ENCODE peak calls at places on chromosomes 5 and 9, in eight cellular contexts. One of them, this sample, is unnamed.
A peak's percentile ranks its signal among the peaks of the same experiment; 100 is the strongest.

GRCh38 chr5:140549237-140550144 is 2.0 kb downstream of the EIF4EBP3 start:
- DNase-seq in trophoblast cell: no peak
- DNase-seq in left kidney: peak; percentile 23
- DNase-seq in pancreas: no peak
- DNase-seq in frontal cortex: peak; percentile 25
- DNase-seq in heart right ventricle: peak; percentile 74
- DNase-seq in HTR-8/SVneo: no peak
- DNase-seq in AG10803: peak; percentile 38
- DNase-seq in this sample: peak; percentile 44

GRCh38 chr9:101479337-101480045 is 43.9 kb upstream of the ALDOB start:
- DNase-seq in frontal cortex: no peak
- DNase-seq in left kidney: peak; percentile 20
- DNase-seq in heart right ventricle: no peak
- DNase-seq in pancreas: no peak
- DNase-seq in AG10803: no peak
- DNase-seq in trophoblast cell: no peak
- DNase-seq in HTR-8/SVneo: no peak
- DNase-seq in this sample: no peak

GRCh38 chr9:110048473-110048975 is 159.4 kb downstream of the C9orf152 start:
- DNase-seq in HTR-8/SVneo: peak; percentile 79
- DNase-seq in trophoblast cell: peak; percentile 78
- DNase-seq in AG10803: peak; percentile 78
- DNase-seq in heart right ventricle: peak; percentile 86
- DNase-seq in pancreas: peak; percentile 74
- DNase-seq in left kidney: peak; percentile 87
- DNase-seq in frontal cortex: peak; percentile 80
- DNase-seq in this sample: peak; percentile 71

GRCh38 chr9:93820667-93821306 is 134.4 kb downstream of the BARX1 start:
- DNase-seq in frontal cortex: no peak
- DNase-seq in left kidney: no peak
- DNase-seq in heart right ventricle: no peak
- DNase-seq in AG10803: no peak
- DNase-seq in pancreas: no peak
- DNase-seq in HTR-8/SVneo: peak; percentile 29
- DNase-seq in trophoblast cell: no peak
- DNase-seq in this sample: no peak

GRCh38 chr5:56837956-56838355 is 22.6 kb downstream of the MAP3K1 start:
- DNase-seq in left kidney: no peak
- DNase-seq in pancreas: no peak
- DNase-seq in trophoblast cell: no peak
- DNase-seq in HTR-8/SVneo: no peak
- DNase-seq in AG10803: no peak
- DNase-seq in heart right ventricle: no peak
- DNase-seq in frontal cortex: no peak
- DNase-seq in this sample: no peak

GRCh38 chr9:38442473-38443096 is 18.3 kb upstream of the IGFBPL1 start:
- DNase-seq in trophoblast cell: no peak
- DNase-seq in left kidney: no peak
- DNase-seq in frontal cortex: no peak
- DNase-seq in pancreas: no peak
- DNase-seq in HTR-8/SVneo: no peak
- DNase-seq in heart right ventricle: no peak
- DNase-seq in AG10803: no peak
- DNase-seq in this sample: no peak

GRCh38 chr9:86368871-86369521 is 14.8 kb upstream of the TUT7 start:
- DNase-seq in frontal cortex: no peak
- DNase-seq in trophoblast cell: no peak
- DNase-seq in AG10803: peak; percentile 72
- DNase-seq in HTR-8/SVneo: no peak
- DNase-seq in pancreas: no peak
- DNase-seq in left kidney: no peak
- DNase-seq in heart right ventricle: no peak
- DNase-seq in this sample: no peak

GRCh38 chr9:36748322-36748899 is 175.7 kb downstream of the MELK start:
- DNase-seq in pancreas: no peak
- DNase-seq in left kidney: peak; percentile 96
- DNase-seq in frontal cortex: no peak
- DNase-seq in trophoblast cell: peak; percentile 11
- DNase-seq in HTR-8/SVneo: peak; percentile 56
- DNase-seq in heart right ventricle: peak; percentile 22
- DNase-seq in AG10803: peak; percentile 27
- DNase-seq in this sample: peak; percentile 10

GRCh38 chr5:166031926-166032325 is 2259.5 kb upstream of the WWC1 start:
- DNase-seq in heart right ventricle: no peak
- DNase-seq in left kidney: no peak
- DNase-seq in pancreas: no peak
- DNase-seq in HTR-8/SVneo: peak; percentile 33
- DNase-seq in AG10803: no peak
- DNase-seq in trophoblast cell: peak; percentile 62
- DNase-seq in frontal cortex: no peak
- DNase-seq in this sample: no peak

GRCh38 chr9:18499987-18500386 is 26.0 kb downstream of the ADAMTSL1 start:
- DNase-seq in AG10803: peak; percentile 24
- DNase-seq in left kidney: no peak
- DNase-seq in heart right ventricle: no peak
- DNase-seq in frontal cortex: no peak
- DNase-seq in trophoblast cell: no peak
- DNase-seq in pancreas: no peak
- DNase-seq in HTR-8/SVneo: no peak
- DNase-seq in this sample: no peak

GRCh38 chr5:176474476-176474875 is 26.3 kb downstream of the FAF2 start:
- DNase-seq in heart right ventricle: no peak
- DNase-seq in left kidney: no peak
- DNase-seq in pancreas: no peak
- DNase-seq in trophoblast cell: no peak
- DNase-seq in HTR-8/SVneo: no peak
- DNase-seq in frontal cortex: no peak
- DNase-seq in AG10803: no peak
- DNase-seq in this sample: no peak

GRCh38 chr5:33736510-33736909 is 155.3 kb downstream of the ADAMTS12 start:
- DNase-seq in HTR-8/SVneo: peak; percentile 64
- DNase-seq in frontal cortex: no peak
- DNase-seq in AG10803: peak; percentile 93
- DNase-seq in pancreas: no peak
- DNase-seq in heart right ventricle: no peak
- DNase-seq in trophoblast cell: peak; percentile 38
- DNase-seq in left kidney: no peak
- DNase-seq in this sample: peak; percentile 76

GRCh38 chr9:137720571-137721110 is 101.8 kb downstream of the EHMT1 start:
- DNase-seq in heart right ventricle: no peak
- DNase-seq in left kidney: no peak
- DNase-seq in trophoblast cell: no peak
- DNase-seq in pancreas: no peak
- DNase-seq in HTR-8/SVneo: no peak
- DNase-seq in frontal cortex: no peak
- DNase-seq in AG10803: no peak
- DNase-seq in this sample: no peak

GRCh38 chr5:37568018-37568753 is 189.1 kb downstream of the WDR70 start:
- DNase-seq in trophoblast cell: no peak
- DNase-seq in AG10803: no peak
- DNase-seq in HTR-8/SVneo: no peak
- DNase-seq in frontal cortex: no peak
- DNase-seq in pancreas: no peak
- DNase-seq in left kidney: no peak
- DNase-seq in heart right ventricle: no peak
- DNase-seq in this sample: no peak

GRCh38 chr9:106689089-106689488 is 173.9 kb upstream of the ZNF462 start:
- DNase-seq in heart right ventricle: no peak
- DNase-seq in trophoblast cell: no peak
- DNase-seq in AG10803: no peak
- DNase-seq in HTR-8/SVneo: no peak
- DNase-seq in left kidney: no peak
- DNase-seq in pancreas: no peak
- DNase-seq in frontal cortex: no peak
- DNase-seq in this sample: no peak

GRCh38 chr5:158500019-158500418 is 599.7 kb downstream of the EBF1 start:
- DNase-seq in trophoblast cell: no peak
- DNase-seq in pancreas: no peak
- DNase-seq in heart right ventricle: no peak
- DNase-seq in frontal cortex: no peak
- DNase-seq in left kidney: no peak
- DNase-seq in HTR-8/SVneo: no peak
- DNase-seq in AG10803: no peak
- DNase-seq in this sample: no peak

GRCh38 chr5:151022511-151023018 is 2.2 kb downstream of the GPX3 start:
- DNase-seq in frontal cortex: no peak
- DNase-seq in left kidney: no peak
- DNase-seq in heart right ventricle: peak; percentile 54
- DNase-seq in HTR-8/SVneo: no peak
- DNase-seq in AG10803: no peak
- DNase-seq in trophoblast cell: peak; percentile 55
- DNase-seq in pancreas: no peak
- DNase-seq in this sample: no peak

GRCh38 chr5:50963647-50964584 is 297.5 kb downstream of the PARP8 start:
- DNase-seq in left kidney: peak; percentile 45
- DNase-seq in heart right ventricle: no peak
- DNase-seq in AG10803: no peak
- DNase-seq in HTR-8/SVneo: no peak
- DNase-seq in pancreas: peak; percentile 20
- DNase-seq in trophoblast cell: no peak
- DNase-seq in frontal cortex: no peak
- DNase-seq in this sample: no peak

GRCh38 chr9:18970393-18970792 is 62.6 kb downstream of the SAXO1 start:
- DNase-seq in heart right ventricle: peak; percentile 7
- DNase-seq in frontal cortex: no peak
- DNase-seq in AG10803: no peak
- DNase-seq in left kidney: no peak
- DNase-seq in HTR-8/SVneo: no peak
- DNase-seq in pancreas: no peak
- DNase-seq in trophoblast cell: no peak
- DNase-seq in this sample: no peak

GRCh38 chr9:115590016-115590415 is 472.1 kb upstream of the TNC start:
- DNase-seq in AG10803: peak; percentile 98
- DNase-seq in left kidney: no peak
- DNase-seq in pancreas: no peak
- DNase-seq in trophoblast cell: no peak
- DNase-seq in heart right ventricle: peak; percentile 21
- DNase-seq in frontal cortex: no peak
- DNase-seq in HTR-8/SVneo: no peak
- DNase-seq in this sample: peak; percentile 86

GRCh38 chr5:75368391-75368790 is 31.4 kb downstream of the HMGCR start:
- DNase-seq in HTR-8/SVneo: peak; percentile 13
- DNase-seq in AG10803: no peak
- DNase-seq in frontal cortex: no peak
- DNase-seq in heart right ventricle: no peak
- DNase-seq in pancreas: no peak
- DNase-seq in trophoblast cell: no peak
- DNase-seq in left kidney: no peak
- DNase-seq in this sample: no peak

GRCh38 chr5:8461543-8461942 is 592.6 kb downstream of the MTRR start:
- DNase-seq in left kidney: no peak
- DNase-seq in heart right ventricle: no peak
- DNase-seq in trophoblast cell: no peak
- DNase-seq in HTR-8/SVneo: no peak
- DNase-seq in pancreas: peak; percentile 19
- DNase-seq in AG10803: no peak
- DNase-seq in frontal cortex: no peak
- DNase-seq in this sample: no peak

GRCh38 chr5:4192111-4192510 is 596.5 kb downstream of the IRX1 start:
- DNase-seq in left kidney: no peak
- DNase-seq in heart right ventricle: no peak
- DNase-seq in HTR-8/SVneo: no peak
- DNase-seq in pancreas: no peak
- DNase-seq in trophoblast cell: no peak
- DNase-seq in AG10803: no peak
- DNase-seq in frontal cortex: no peak
- DNase-seq in this sample: no peak

GRCh38 chr9:21450733-21451394 is 10.6 kb downstream of the IFNA1 start:
- DNase-seq in left kidney: no peak
- DNase-seq in frontal cortex: no peak
- DNase-seq in pancreas: no peak
- DNase-seq in trophoblast cell: peak; percentile 60
- DNase-seq in HTR-8/SVneo: no peak
- DNase-seq in AG10803: peak; percentile 73
- DNase-seq in heart right ventricle: no peak
- DNase-seq in this sample: no peak

GRCh38 chr9:78365979-78366697 is 69.2 kb downstream of the PSAT1 start:
- DNase-seq in frontal cortex: peak; percentile 10
- DNase-seq in left kidney: peak; percentile 44
- DNase-seq in AG10803: peak; percentile 17
- DNase-seq in heart right ventricle: no peak
- DNase-seq in trophoblast cell: no peak
- DNase-seq in pancreas: no peak
- DNase-seq in HTR-8/SVneo: no peak
- DNase-seq in this sample: peak; percentile 56

GRCh38 chr9:72858089-72858912 is 94.6 kb downstream of the ALDH1A1 start:
- DNase-seq in trophoblast cell: no peak
- DNase-seq in heart right ventricle: no peak
- DNase-seq in frontal cortex: no peak
- DNase-seq in HTR-8/SVneo: no peak
- DNase-seq in pancreas: no peak
- DNase-seq in left kidney: peak; percentile 39
- DNase-seq in AG10803: peak; percentile 28
- DNase-seq in this sample: no peak

GRCh38 chr9:613771-614347 is 227.6 kb upstream of the DMRT1 start:
- DNase-seq in left kidney: peak; percentile 96
- DNase-seq in trophoblast cell: peak; percentile 77
- DNase-seq in HTR-8/SVneo: peak; percentile 47
- DNase-seq in pancreas: peak; percentile 74
- DNase-seq in AG10803: peak; percentile 92
- DNase-seq in frontal cortex: peak; percentile 62
- DNase-seq in heart right ventricle: peak; percentile 79
- DNase-seq in this sample: peak; percentile 64

GRCh38 chr9:89765211-89765610 is 160.4 kb downstream of the GADD45G start:
- DNase-seq in frontal cortex: no peak
- DNase-seq in AG10803: no peak
- DNase-seq in trophoblast cell: no peak
- DNase-seq in HTR-8/SVneo: no peak
- DNase-seq in pancreas: no peak
- DNase-seq in heart right ventricle: no peak
- DNase-seq in left kidney: no peak
- DNase-seq in this sample: no peak

GRCh38 chr5:139494256-139494655 is 11.7 kb upstream of the STING1 start:
- DNase-seq in heart right ventricle: no peak
- DNase-seq in HTR-8/SVneo: no peak
- DNase-seq in pancreas: no peak
- DNase-seq in trophoblast cell: no peak
- DNase-seq in left kidney: no peak
- DNase-seq in frontal cortex: no peak
- DNase-seq in AG10803: no peak
- DNase-seq in this sample: no peak

GRCh38 chr5:149452665-149453617 is 73.8 kb upstream of the IL17B start:
- DNase-seq in HTR-8/SVneo: peak; percentile 85
- DNase-seq in AG10803: peak; percentile 97
- DNase-seq in heart right ventricle: peak; percentile 75
- DNase-seq in pancreas: peak; percentile 53
- DNase-seq in trophoblast cell: peak; percentile 91
- DNase-seq in left kidney: peak; percentile 43
- DNase-seq in frontal cortex: no peak
- DNase-seq in this sample: peak; percentile 96